ENCODE peak calls at places on chromosomes 6 and 20, in five cellular contexts. One of them, this sample, is unnamed.

GRCh38 chr6:169933839-169934698 is 182.6 kb downstream of the ERMARD start:
- DNase-seq in AG04449: no peak
- DNase-seq in adrenal gland: peak; percentile 68
- DNase-seq in heart left ventricle: peak; percentile 64
- DNase-seq in fibroblast of lung: no peak
- DNase-seq in this sample: peak; percentile 90

GRCh38 chr6:128882991-128883571 is at the start of gene LAMA2:
- DNase-seq in fibroblast of lung: peak; percentile 76
- DNase-seq in heart left ventricle: peak; percentile 89
- DNase-seq in AG04449: no peak
- DNase-seq in adrenal gland: peak; percentile 42
- DNase-seq in this sample: peak; percentile 46

GRCh38 chr6:155143610-155144106 is 120.2 kb upstream of the CLDN20 start:
- DNase-seq in adrenal gland: no peak
- DNase-seq in heart left ventricle: no peak
- DNase-seq in fibroblast of lung: no peak
- DNase-seq in AG04449: no peak
- DNase-seq in this sample: no peak

GRCh38 chr6:54899442-54899841 is 52.9 kb downstream of the FAM83B start:
- DNase-seq in heart left ventricle: no peak
- DNase-seq in adrenal gland: no peak
- DNase-seq in fibroblast of lung: no peak
- DNase-seq in AG04449: no peak
- DNase-seq in this sample: no peak

GRCh38 chr20:2700913-2701620 is 8.5 kb downstream of the EBF4 start:
- DNase-seq in fibroblast of lung: no peak
- DNase-seq in AG04449: no peak
- DNase-seq in heart left ventricle: no peak
- DNase-seq in adrenal gland: no peak
- DNase-seq in this sample: no peak

GRCh38 chr6:162488444-162488843 is 239.1 kb downstream of the PRKN start:
- DNase-seq in fibroblast of lung: no peak
- DNase-seq in AG04449: no peak
- DNase-seq in heart left ventricle: no peak
- DNase-seq in adrenal gland: no peak
- DNase-seq in this sample: no peak

GRCh38 chr6:52725530-52726192 is 37.6 kb downstream of the GSTA2 start:
- DNase-seq in AG04449: no peak
- DNase-seq in fibroblast of lung: peak; percentile 49
- DNase-seq in heart left ventricle: no peak
- DNase-seq in adrenal gland: no peak
- DNase-seq in this sample: no peak

GRCh38 chr6:129736105-129736504 is 26.1 kb upstream of the ARHGAP18 start:
- DNase-seq in heart left ventricle: no peak
- DNase-seq in adrenal gland: no peak
- DNase-seq in fibroblast of lung: no peak
- DNase-seq in AG04449: no peak
- DNase-seq in this sample: no peak

GRCh38 chr6:56484669-56485068 is 158.0 kb downstream of the DST start:
- DNase-seq in fibroblast of lung: peak; percentile 74
- DNase-seq in adrenal gland: no peak
- DNase-seq in AG04449: no peak
- DNase-seq in heart left ventricle: no peak
- DNase-seq in this sample: no peak

GRCh38 chr6:50850860-50851259 is 32.2 kb downstream of the TFAP2B start:
- DNase-seq in fibroblast of lung: no peak
- DNase-seq in adrenal gland: no peak
- DNase-seq in heart left ventricle: no peak
- DNase-seq in AG04449: no peak
- DNase-seq in this sample: no peak

GRCh38 chr6:50851269-50851847 is 32.7 kb downstream of the TFAP2B start:
- DNase-seq in AG04449: no peak
- DNase-seq in heart left ventricle: no peak
- DNase-seq in adrenal gland: no peak
- DNase-seq in fibroblast of lung: no peak
- DNase-seq in this sample: no peak

GRCh38 chr6:50849781-50850180 is 31.1 kb downstream of the TFAP2B start:
- DNase-seq in fibroblast of lung: no peak
- DNase-seq in heart left ventricle: no peak
- DNase-seq in AG04449: no peak
- DNase-seq in adrenal gland: no peak
- DNase-seq in this sample: no peak

GRCh38 chr6:50850223-50850751 is 31.6 kb downstream of the TFAP2B start:
- DNase-seq in fibroblast of lung: no peak
- DNase-seq in heart left ventricle: no peak
- DNase-seq in adrenal gland: no peak
- DNase-seq in AG04449: no peak
- DNase-seq in this sample: peak; percentile 68

DNA sequence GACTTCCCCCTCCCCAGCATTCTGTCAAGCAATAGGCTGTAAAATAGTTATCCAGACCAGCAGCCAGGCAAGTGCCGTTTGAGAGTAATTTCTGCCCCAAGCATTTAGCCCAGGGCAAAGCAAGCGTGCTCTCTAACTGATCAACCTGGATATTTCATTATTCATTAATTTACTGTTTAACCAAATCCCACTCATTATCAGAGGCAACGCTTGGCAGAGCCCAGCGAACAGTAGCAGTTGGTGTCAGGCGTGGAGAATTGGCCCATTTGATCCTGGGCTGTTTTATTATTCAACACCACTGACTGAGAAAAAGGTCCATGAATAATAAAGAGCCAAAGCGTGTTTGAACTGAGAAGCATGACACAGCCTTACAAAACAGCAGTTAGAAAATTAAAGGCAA is 35.3 kb downstream of the TFAP2B start:
- DNase-seq in AG04449: no peak
- DNase-seq in fibroblast of lung: no peak
- DNase-seq in heart left ventricle: no peak
- DNase-seq in adrenal gland: no peak
- DNase-seq in this sample: no peak
- H3K4me3 ChIP-seq in AG04449: no peak overlapping the region
- H3K4me3 ChIP-seq in fibroblast of lung: no peak overlapping the region
- H3K4me3 ChIP-seq in heart left ventricle: no peak overlapping the region
- H3K4me3 ChIP-seq in adrenal gland: no peak overlapping the region
- H3K4me3 ChIP-seq in this sample: no peak overlapping the region

GRCh38 chr6:142855877-142856606 is 88.9 kb downstream of the HIVEP2 start:
- DNase-seq in fibroblast of lung: no peak
- DNase-seq in AG04449: no peak
- DNase-seq in adrenal gland: no peak
- DNase-seq in heart left ventricle: no peak
- DNase-seq in this sample: no peak
- H3K4me3 ChIP-seq in fibroblast of lung: no peak overlapping the region
- H3K4me3 ChIP-seq in AG04449: no peak overlapping the region
- H3K4me3 ChIP-seq in adrenal gland: no peak overlapping the region
- H3K4me3 ChIP-seq in heart left ventricle: no peak overlapping the region
- H3K4me3 ChIP-seq in this sample: no peak overlapping the region

DNA sequence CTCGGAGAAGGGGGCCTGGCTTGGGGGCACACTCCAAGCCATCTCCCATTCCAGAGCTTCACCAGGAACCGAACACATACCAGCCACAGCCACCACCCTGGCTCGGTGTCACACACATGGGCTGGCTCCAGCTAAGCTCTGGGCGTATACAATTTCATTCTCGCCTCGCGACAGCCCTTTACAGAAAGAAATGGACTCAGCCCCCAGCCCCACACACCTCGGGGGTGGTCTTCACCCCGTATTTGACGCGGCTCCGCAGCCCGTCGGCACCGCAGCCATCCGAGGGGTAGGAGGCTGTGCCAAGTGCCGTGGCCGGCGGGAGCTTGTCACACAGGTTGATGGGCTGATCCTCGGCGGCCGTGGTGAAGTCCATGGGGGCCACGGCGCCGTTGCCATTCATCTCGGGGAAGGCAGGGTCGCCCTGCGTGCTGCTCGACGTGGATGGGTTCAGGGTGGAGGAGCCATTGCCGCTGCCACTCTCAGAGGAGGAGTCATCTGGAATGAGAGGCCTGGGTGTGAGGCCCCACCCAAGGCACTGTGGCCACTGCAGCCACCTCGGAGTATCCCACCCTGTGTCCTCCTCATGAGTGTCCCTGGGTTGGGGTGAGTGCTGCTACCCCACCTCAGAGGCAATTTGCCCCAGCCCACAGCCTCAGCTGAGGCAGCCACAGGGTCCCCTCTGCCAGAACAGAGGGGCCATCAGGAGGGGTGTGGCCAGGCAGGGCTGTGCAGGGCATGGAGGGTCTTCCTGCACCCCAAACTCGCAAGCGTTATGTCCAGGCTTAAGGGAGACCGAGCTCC is 98.0 kb downstream of the ASXL1 start:
- DNase-seq in AG04449: no peak
- DNase-seq in adrenal gland: no peak
- DNase-seq in heart left ventricle: no peak
- DNase-seq in fibroblast of lung: no peak
- DNase-seq in this sample: peak; percentile 46
- H3K4me3 ChIP-seq in AG04449: no peak overlapping the region
- H3K4me3 ChIP-seq in adrenal gland: no peak overlapping the region
- H3K4me3 ChIP-seq in heart left ventricle: no peak overlapping the region
- H3K4me3 ChIP-seq in fibroblast of lung: no peak overlapping the region
- H3K4me3 ChIP-seq in this sample: no peak overlapping the region

DNA sequence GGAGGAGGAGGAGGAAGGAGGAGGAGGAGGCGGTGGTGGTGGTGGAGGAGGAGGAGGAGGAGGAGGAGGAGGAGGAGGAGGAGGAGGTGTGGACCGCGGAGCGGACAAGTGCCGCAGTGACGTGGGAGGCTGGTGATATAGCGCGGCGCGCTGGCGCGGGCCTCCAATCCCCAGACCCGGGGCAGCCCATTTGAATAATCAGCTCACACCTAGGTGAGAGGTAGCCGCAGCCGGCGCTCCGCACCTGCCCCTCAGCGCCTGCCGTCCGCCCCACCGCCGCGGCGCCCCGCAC is 204 bp upstream of the FOXA2 start:
- DNase-seq in AG04449: no peak
- DNase-seq in heart left ventricle: no peak
- DNase-seq in adrenal gland: no peak
- DNase-seq in fibroblast of lung: no peak
- DNase-seq in this sample: no peak
- H3K4me3 ChIP-seq in AG04449: no peak overlapping the region
- H3K4me3 ChIP-seq in heart left ventricle: no peak overlapping the region
- H3K4me3 ChIP-seq in adrenal gland: no peak overlapping the region
- H3K4me3 ChIP-seq in fibroblast of lung: no peak overlapping the region
- H3K4me3 ChIP-seq in this sample: peak overlapping the region; percentile 90

GRCh38 chr20:46199198-46199597 is 81.1 kb downstream of the CD40 start:
- DNase-seq in heart left ventricle: no peak
- DNase-seq in AG04449: no peak
- DNase-seq in adrenal gland: peak; percentile 74
- DNase-seq in fibroblast of lung: no peak
- DNase-seq in this sample: no peak
- H3K4me3 ChIP-seq in heart left ventricle: no peak overlapping the region
- H3K4me3 ChIP-seq in AG04449: no peak overlapping the region
- H3K4me3 ChIP-seq in adrenal gland: no peak overlapping the region
- H3K4me3 ChIP-seq in fibroblast of lung: no peak overlapping the region
- H3K4me3 ChIP-seq in this sample: no peak overlapping the region

DNA sequence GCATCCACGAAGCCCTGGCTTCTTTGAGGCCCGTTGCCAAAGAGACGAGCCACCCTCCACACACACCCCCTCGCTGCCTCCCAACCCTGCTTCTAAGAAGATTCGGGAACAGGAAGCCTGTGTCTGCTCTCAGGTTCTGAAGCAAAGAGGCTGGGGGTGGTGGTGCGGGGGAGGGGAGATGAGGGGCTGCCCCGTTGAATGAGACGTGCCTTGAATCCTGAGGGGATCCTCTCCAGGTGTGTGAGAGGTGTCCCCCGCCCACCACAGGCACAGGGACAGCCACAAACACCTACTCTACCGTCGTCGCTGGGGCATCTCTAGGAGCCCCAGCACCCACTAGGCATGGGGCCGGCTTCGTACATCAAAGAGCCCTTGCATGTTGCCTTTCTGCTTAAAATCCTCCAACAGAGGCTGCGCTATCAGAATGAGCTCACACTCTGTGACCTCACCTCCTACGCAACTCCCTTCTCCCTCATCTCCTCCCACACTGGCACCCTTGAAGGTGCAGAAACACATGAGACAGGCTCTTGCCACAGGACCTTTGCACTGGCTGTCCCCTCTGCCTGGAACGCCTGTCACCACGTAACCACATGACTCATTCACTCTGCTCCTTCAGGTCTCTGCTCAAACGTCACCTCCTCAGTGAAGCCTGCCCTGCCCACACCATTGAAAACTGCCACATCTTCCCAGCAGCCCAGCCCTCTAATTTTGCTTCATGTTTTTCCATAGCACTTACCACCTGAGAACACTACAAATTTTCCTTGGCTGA is 58.5 kb downstream of the PREX1 start:
- DNase-seq in heart left ventricle: no peak
- DNase-seq in adrenal gland: no peak
- DNase-seq in AG04449: no peak
- DNase-seq in fibroblast of lung: peak; percentile 20
- DNase-seq in this sample: no peak
- H3K4me3 ChIP-seq in heart left ventricle: no peak overlapping the region
- H3K4me3 ChIP-seq in adrenal gland: no peak overlapping the region
- H3K4me3 ChIP-seq in AG04449: no peak overlapping the region
- H3K4me3 ChIP-seq in fibroblast of lung: no peak overlapping the region
- H3K4me3 ChIP-seq in this sample: no peak overlapping the region

GRCh38 chr6:13398421-13398994 is 70.2 kb upstream of the TBC1D7 start:
- DNase-seq in AG04449: no peak
- DNase-seq in fibroblast of lung: no peak
- DNase-seq in adrenal gland: no peak
- DNase-seq in heart left ventricle: no peak
- DNase-seq in this sample: no peak
- H3K4me3 ChIP-seq in AG04449: no peak overlapping the region
- H3K4me3 ChIP-seq in fibroblast of lung: no peak overlapping the region
- H3K4me3 ChIP-seq in adrenal gland: no peak overlapping the region
- H3K4me3 ChIP-seq in heart left ventricle: no peak overlapping the region
- H3K4me3 ChIP-seq in this sample: no peak overlapping the region

This sample was measured in pancreas.